ENCODE peak calls at places on chromosomes 6 and 20, in eight cellular contexts. I is G401; C is fibroblast of pulmonary artery; Y is endodermal cell; V is A673; D is stimulated activated CD4-positive, alpha-beta T cell treated with anti-CD3 and anti-CD28 coated beads, TNF-alpha, amount 100 ng/mL, for 48 hours; R is T-helper 2 cell; N is nephron progenitor cell. J is an unnamed sample.

GRCh38 chr6:164130151-164130550 is 715.6 kb downstream of the QKI start:
- DNase-seq in I (no peak), C (no peak), Y (no peak), V (no peak), D (no peak), R (no peak), N (no peak), J (no peak)

GRCh38 chr6:35719830-35720733 is 16.8 kb upstream of the ARMC12 start:
- DNase-seq in I (no peak), C (peak; percentile 69), Y (peak; percentile 73), V (peak; percentile 32), D (no peak), R (peak; percentile 42), N (peak; percentile 53), J (peak; percentile 54)

GRCh38 chr20:6663751-6664388 is 103.6 kb upstream of the BMP2 start:
- DNase-seq in I (no peak), C (peak; percentile 6), Y (no peak), V (peak; percentile 1), D (no peak), R (no peak), N (no peak), J (no peak)

GRCh38 chr20:43943725-43944124 is 29.1 kb downstream of the TOX2 start:
- DNase-seq in I (no peak), C (no peak), Y (no peak), V (no peak), D (no peak), R (no peak), N (no peak), J (no peak)

GRCh38 chr20:32823078-32823477 is 3.3 kb downstream of the MAPRE1 start:
- DNase-seq in I (no peak), C (peak; percentile 78), Y (no peak), V (peak; percentile 16), D (no peak), R (no peak), N (no peak), J (no peak)

GRCh38 chr6:156879235-156879995 is 102.2 kb downstream of the ARID1B start:
- DNase-seq in I (no peak), C (no peak), Y (no peak), V (no peak), D (no peak), R (no peak), N (no peak), J (no peak)

GRCh38 chr6:26501482-26501986 is 1.4 kb downstream of the BTN1A1 start:
- DNase-seq in I (peak; percentile 21), C (peak; percentile 18), Y (peak; percentile 80), V (no peak), D (no peak), R (peak; percentile 51), N (peak; percentile 51), J (no peak)

GRCh38 chr6:108914235-108915022 is 66.2 kb downstream of the ARMC2 start:
- DNase-seq in I (no peak), C (no peak), Y (peak; percentile 86), V (peak; percentile 45), D (peak; percentile 35), R (peak; percentile 54), N (peak; percentile 7), J (no peak)

GRCh38 chr6:106910999-106911949 is 63.3 kb downstream of the CD24 start:
- DNase-seq in I (no peak), C (no peak), Y (no peak), V (no peak), D (no peak), R (no peak), N (no peak), J (no peak)

GRCh38 chr20:22341508-22341907 is 242.9 kb downstream of the FOXA2 start:
- DNase-seq in I (no peak), C (peak; percentile 18), Y (no peak), V (no peak), D (no peak), R (no peak), N (no peak), J (no peak)

GRCh38 chr6:11492444-11493300 is 44.9 kb upstream of the TMEM170B start:
- DNase-seq in I (no peak), C (no peak), Y (no peak), V (no peak), D (no peak), R (no peak), N (no peak), J (no peak)

GRCh38 chr20:23048283-23049200 is 930 bp downstream of the THBD start:
- DNase-seq in I (no peak), C (peak; percentile 49), Y (peak; percentile 90), V (peak; percentile 11), D (peak; percentile 8), R (peak; percentile 64), N (peak; percentile 62), J (no peak)

GRCh38 chr20:48681201-48681881 is 146.5 kb downstream of the PREX1 start:
- DNase-seq in I (no peak), C (no peak), Y (no peak), V (no peak), D (no peak), R (no peak), N (no peak), J (no peak)

GRCh38 chr6:24910331-24910849 is 25.4 kb downstream of the RIPOR2 start:
- DNase-seq in I (no peak), C (no peak), Y (peak; percentile 64), V (peak; percentile 17), D (no peak), R (peak; percentile 58), N (peak; percentile 31), J (no peak)

GRCh38 chr20:10846831-10847230 is 173.0 kb upstream of the JAG1 start:
- DNase-seq in I (no peak), C (no peak), Y (no peak), V (no peak), D (no peak), R (no peak), N (no peak), J (no peak)

GRCh38 chr6:16511723-16512584 is 249.3 kb downstream of the ATXN1 start:
- DNase-seq in I (no peak), C (no peak), Y (no peak), V (no peak), D (no peak), R (peak; percentile 93), N (no peak), J (no peak)

GRCh38 chr6:117932001-117932400 is 24.9 kb downstream of the SLC35F1 start:
- DNase-seq in I (no peak), C (no peak), Y (no peak), V (no peak), D (no peak), R (no peak), N (no peak), J (no peak)

GRCh38 chr6:119966484-119966883 is 616.9 kb upstream of the MAN1A1 start:
- DNase-seq in I (no peak), C (no peak), Y (peak; percentile 85), V (peak; percentile 13), D (no peak), R (peak; percentile 32), N (no peak), J (no peak)

GRCh38 chr6:163415620-163416379 is 1.3 kb downstream of the QKI start:
- DNase-seq in I (no peak), C (peak; percentile 62), Y (peak; percentile 72), V (peak; percentile 66), D (no peak), R (peak; percentile 75), N (peak; percentile 39), J (no peak)

GRCh38 chr20:46226602-46227001 is 81.7 kb downstream of the CDH22 start:
- DNase-seq in I (no peak), C (no peak), Y (peak; percentile 77), V (no peak), D (no peak), R (no peak), N (no peak), J (no peak)

GRCh38 chr6:125481056-125481455 is 179.3 kb upstream of the HDDC2 start:
- DNase-seq in I (no peak), C (no peak), Y (no peak), V (no peak), D (no peak), R (no peak), N (no peak), J (no peak)